ENCODE peak calls at places on chromosomes 4 and X, in eight cellular contexts. A is dorsolateral prefrontal cortex, L is HCT116, J is hepatocyte, M is HepG2, O is AG04450, R is left ventricle myocardium inferior, W is heart right ventricle. E is an unnamed sample. For H3K27me3, the result is how much of the 10 kb centered on the place peaks cover.

GRCh38 chr4:7352486-7352885 is 82.2 kb downstream of the PSAPL1 start:
- DNase-seq in A (peak), L (no peak), J (no peak), M (no peak), O (no peak), R (no peak), W (no peak), E (no peak)

GRCh38 chr4:125770814-125771398 is 456.2 kb downstream of the FAT4 start:
- DNase-seq in A (no peak), L (no peak), J (no peak), M (no peak), O (no peak), R (no peak), W (no peak), E (no peak)

GRCh38 chr4:67770422-67770821 is 16.2 kb upstream of the GNRHR start:
- DNase-seq in A (no peak), L (no peak), J (no peak), M (no peak), O (no peak), R (no peak), W (no peak), E (no peak)

GRCh38 chr4:176271749-176272148 is 2.7 kb upstream of the ASB5 start:
- DNase-seq in A (no peak), L (no peak), J (no peak), M (no peak), O (no peak), R (no peak), W (no peak), E (no peak)

GRCh38 chr4:3369781-3370660 is 71.7 kb upstream of the HGFAC start:
- DNase-seq in A (no peak), L (no peak), J (peak), M (no peak), O (peak), R (peak), W (peak), E (peak)

GRCh38 chr4:99685234-99685633 is 27.6 kb upstream of the C4orf54 start:
- DNase-seq in A (no peak), L (no peak), J (no peak), M (no peak), O (no peak), R (no peak), W (no peak), E (no peak)

GRCh38 chr4:139768913-139769312 is 103.3 kb downstream of the MGST2 start:
- DNase-seq in A (no peak), L (no peak), J (peak), M (peak), O (no peak), R (no peak), W (no peak), E (no peak)

GRCh38 chrX:120452131-120452530 is 17.0 kb downstream of the LAMP2 start:
- DNase-seq in A (no peak), L (no peak), J (peak), M (peak), O (no peak), R (no peak), W (no peak), E (no peak)

GRCh38 chr4:176988226-176988625 is 195.5 kb upstream of the VEGFC start:
- DNase-seq in A (no peak), L (peak), J (peak), M (no peak), O (peak), R (no peak), W (no peak), E (peak)

GRCh38 chr4:108619372-108620100 is 840 bp upstream of the RPL34 start:
- DNase-seq in A (no peak), L (no peak), J (no peak), M (no peak), O (no peak), R (no peak), W (no peak), E (no peak)

GRCh38 chr4:36551697-36552214 is 270.3 kb downstream of the DTHD1 start:
- DNase-seq in A (no peak), L (peak), J (no peak), M (no peak), O (no peak), R (no peak), W (no peak), E (no peak)

GRCh38 chr4:26288308-26288982 is 32.4 kb upstream of the RBPJ start:
- DNase-seq in A (no peak), L (no peak), J (no peak), M (no peak), O (no peak), R (no peak), W (no peak), E (peak)

GRCh38 chr4:56296449-56296990 is 90.8 kb downstream of the AASDH start:
- DNase-seq in A (no peak), L (no peak), J (no peak), M (no peak), O (no peak), R (no peak), W (no peak), E (no peak)

GRCh38 chrX:155334486-155335316 is at the start of gene CLIC2:
- DNase-seq in A (no peak), L (no peak), J (peak), M (no peak), O (peak), R (peak), W (peak), E (no peak)

GRCh38 chr4:36785965-36786364 is 458.6 kb upstream of the NWD2 start:
- DNase-seq in A (no peak), L (no peak), J (no peak), M (no peak), O (no peak), R (no peak), W (no peak), E (no peak)

GRCh38 chr4:21490682-21491081 is 457.9 kb downstream of the KCNIP4 start:
- DNase-seq in A (no peak), L (no peak), J (no peak), M (no peak), O (no peak), R (no peak), W (no peak), E (no peak)

GRCh38 chr4:185836268-185837084 is 24.5 kb upstream of the SORBS2 start:
- DNase-seq in A (no peak), L (no peak), J (no peak), M (peak), O (no peak), R (no peak), W (no peak), E (no peak)

GRCh38 chrX:118355225-118355920 is 9.5 kb downstream of the WDR44 start:
- DNase-seq in A (no peak), L (no peak), J (no peak), M (no peak), O (no peak), R (no peak), W (no peak), E (no peak)

GRCh38 chr4:90234916-90235547 is 107.8 kb downstream of the CCSER1 start:
- DNase-seq in A (peak), L (no peak), J (no peak), M (no peak), O (no peak), R (peak), W (peak), E (no peak)

GRCh38 chrX:8591526-8591925 is 126.9 kb downstream of the VCX3B start:
- DNase-seq in A (no peak), L (no peak), J (no peak), M (no peak), O (no peak), R (no peak), W (no peak), E (no peak)

GRCh38 chrX:25028726-25029125 is 13.0 kb upstream of the ARX start:
- DNase-seq in A (no peak), L (no peak), J (no peak), M (no peak), O (no peak), R (no peak), W (no peak), E (peak)

GRCh38 chr4:6048537-6048936 is 30.3 kb upstream of the C4orf50 start:
- DNase-seq in A (no peak), L (no peak), J (no peak), M (no peak), O (no peak), R (no peak), W (no peak), E (no peak)

GRCh38 chr4:99457270-99457669 is 22.1 kb upstream of the ADH7 start:
- DNase-seq in A (no peak), L (no peak), J (no peak), M (no peak), O (no peak), R (no peak), W (no peak), E (no peak)

GRCh38 chr4:150248181-150248580 is 169.9 kb downstream of the DCLK2 start:
- DNase-seq in A (no peak), L (no peak), J (no peak), M (peak), O (no peak), R (no peak), W (no peak), E (no peak)
- H3K27me3 ChIP-seq in A (under half), L (under half), J (under half), M (under half), O (under half), R (under half), W (under half), E (under half)

DNA sequence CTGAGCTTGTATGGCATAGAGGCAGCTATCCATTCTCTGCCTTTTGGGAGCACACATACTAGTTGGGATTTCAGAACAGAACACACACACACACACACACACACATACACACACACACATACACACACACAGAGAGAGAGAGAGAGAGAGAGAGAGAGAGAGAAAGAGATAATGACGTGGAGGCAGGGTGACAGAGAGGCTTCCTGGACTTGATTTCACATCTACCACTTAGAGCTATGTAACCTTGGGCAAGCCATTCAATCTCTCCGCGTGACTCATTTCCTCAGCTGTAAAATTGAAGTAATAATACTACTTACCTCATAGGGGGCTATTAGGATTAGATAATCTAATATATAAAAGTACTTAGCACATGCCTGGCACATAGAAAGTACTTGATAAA is 12.3 kb upstream of the GRIA3 start:
- DNase-seq in A (no peak), L (no peak), J (no peak), M (no peak), O (no peak), R (no peak), W (no peak), E (no peak)
- H3K27me3 ChIP-seq in A (under half), L (under half), J (under half), M (under half), O (under half), R (under half), W (under half), E (under half)

DNA sequence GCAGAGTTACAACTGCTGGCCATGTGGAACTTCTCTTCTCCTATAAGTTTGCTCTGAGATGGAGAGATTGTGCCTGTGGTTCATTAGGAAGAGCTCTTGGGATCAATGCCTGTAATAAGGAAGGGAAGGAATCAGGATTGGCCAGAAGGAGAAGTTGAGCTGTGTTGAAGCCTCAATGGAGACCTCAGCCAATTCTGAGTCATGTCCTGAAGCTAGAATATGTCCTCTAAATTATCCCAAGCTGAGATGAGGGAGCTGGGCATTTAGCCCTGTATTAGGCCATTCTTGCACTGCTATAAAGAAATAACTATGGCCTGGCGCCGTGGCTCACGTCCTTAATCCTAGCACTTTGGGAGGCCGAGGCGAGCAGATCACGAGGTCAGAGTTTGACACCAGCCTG is 85.4 kb upstream of the DHX15 start:
- DNase-seq in A (no peak), L (no peak), J (no peak), M (no peak), O (no peak), R (no peak), W (no peak), E (no peak)
- H3K27me3 ChIP-seq in A (under half), L (under half), J (under half), M (under half), O (under half), R (under half), W (under half), E (under half)

GRCh38 chrX:26466387-26466786 is 250.4 kb downstream of the MAGEB5 start:
- DNase-seq in A (no peak), L (no peak), J (no peak), M (no peak), O (no peak), R (no peak), W (no peak), E (no peak)

DNA sequence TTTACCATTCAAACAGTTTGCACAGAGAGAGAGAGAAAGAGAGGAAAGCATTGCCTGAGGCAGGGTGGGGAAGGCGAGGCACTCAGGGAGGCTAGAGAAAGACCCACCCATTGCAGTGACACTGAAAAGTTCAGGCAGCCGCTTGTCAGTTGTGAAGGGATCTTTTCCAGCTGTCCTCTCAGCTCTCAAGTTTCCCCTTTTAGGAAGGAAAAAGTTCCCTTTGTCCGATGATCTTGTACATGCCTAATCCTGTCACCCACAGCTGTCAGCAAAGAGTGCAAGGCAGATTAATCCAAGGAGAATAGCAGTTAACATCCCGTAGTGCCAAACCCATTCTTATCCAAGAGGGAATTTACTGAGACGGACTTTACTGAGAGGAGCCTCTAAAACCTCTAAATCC is 255.0 kb downstream of the MAGEB5 start:
- DNase-seq in A (no peak), L (no peak), J (no peak), M (no peak), O (no peak), R (no peak), W (no peak), E (no peak)
- H3K27me3 ChIP-seq in A (under half), L (under half), J (under half), M (under half), O (under half), R (under half), W (under half), E (under half)

GRCh38 chrX:107827137-107827831 is 1.6 kb downstream of the MID2 start:
- DNase-seq in A (no peak), L (no peak), J (peak), M (no peak), O (no peak), R (no peak), W (no peak), E (no peak)
- H3K27me3 ChIP-seq in A (under half), L (under half), J (under half), M (under half), O (under half), R (under half), W (under half), E (under half)

DNA sequence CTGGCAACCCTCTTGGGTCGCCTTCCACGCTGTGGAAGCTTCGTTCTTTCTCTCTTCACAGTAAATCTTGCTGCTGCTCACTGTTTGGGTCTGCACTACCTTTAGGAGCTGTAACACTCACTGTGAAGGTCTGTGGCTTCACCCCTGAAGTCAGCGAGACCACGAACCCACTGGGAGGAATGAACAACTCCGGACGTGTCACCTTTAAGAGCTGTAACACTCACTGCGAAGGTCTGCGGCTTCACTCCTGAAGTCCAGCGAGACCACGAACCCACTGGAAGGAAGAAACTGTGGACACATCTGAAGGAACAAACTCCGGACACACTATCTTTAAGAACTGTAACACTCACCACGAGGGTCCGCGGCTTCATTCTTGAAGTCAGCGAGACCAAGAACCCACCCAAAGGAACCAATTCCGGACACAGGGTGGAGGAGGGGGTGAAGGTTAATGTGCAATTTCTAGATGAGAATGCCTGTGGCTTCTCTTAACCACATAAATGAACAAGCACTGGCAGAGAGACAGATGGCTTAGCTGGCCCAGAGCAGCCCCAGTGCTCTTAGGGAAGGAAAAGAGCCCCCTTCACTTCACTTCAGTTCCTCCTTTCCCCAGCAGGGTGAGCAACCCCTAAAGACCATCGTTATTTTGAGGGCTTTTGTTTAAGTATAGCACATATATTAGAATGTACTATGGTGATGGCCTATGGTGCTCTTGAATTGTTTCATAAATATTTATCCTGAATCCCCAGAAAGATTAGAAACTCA is 73.0 kb downstream of the LUZP4 start:
- DNase-seq in A (no peak), L (no peak), J (no peak), M (no peak), O (no peak), R (no peak), W (no peak), E (no peak)
- H3K27me3 ChIP-seq in A (half or more), L (under half), J (under half), M (under half), O (under half), R (under half), W (under half), E (under half)

GRCh38 chrX:132909643-132910042 is 48.8 kb downstream of the HS6ST2 start:
- DNase-seq in A (no peak), L (no peak), J (no peak), M (no peak), O (no peak), R (no peak), W (no peak), E (no peak)

DNA sequence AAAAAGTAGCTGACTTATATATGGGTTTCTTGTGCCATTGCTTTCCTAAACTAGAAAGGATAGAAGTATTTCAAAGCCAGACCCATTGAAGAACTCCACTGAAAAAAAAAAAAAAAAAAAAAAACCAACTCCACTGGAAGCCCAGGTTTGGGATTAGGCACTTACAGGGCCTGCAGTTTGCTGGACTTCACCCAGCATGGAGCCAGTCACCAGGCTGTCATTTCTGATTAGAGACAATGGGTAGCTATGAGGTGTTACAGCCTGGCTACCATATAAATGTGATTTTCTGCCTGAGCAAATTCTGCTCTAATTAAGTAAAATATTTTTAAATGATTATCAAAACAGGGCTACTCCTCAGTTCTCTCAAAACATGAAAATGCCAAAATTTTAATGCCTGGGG is 49.5 kb downstream of the HS6ST2 start:
- DNase-seq in A (no peak), L (no peak), J (no peak), M (no peak), O (no peak), R (no peak), W (no peak), E (no peak)
- H3K27me3 ChIP-seq in A (under half), L (under half), J (under half), M (under half), O (under half), R (under half), W (under half), E (under half)

E was measured in BJ.